ENCODE peak calls at places on chromosomes 4 and X, in nine cellular contexts. F is keratinocyte, J is Calu3, N is adrenal gland, W is endothelial cell, K is astrocyte, A is osteocyte, U is IMR-90, E is body of pancreas. Y is an unnamed sample.
A peak's percentile ranks its signal among the peaks of the same experiment; 100 is the strongest.

GRCh38 chr4:176400816-176401461 is 81.2 kb downstream of the SPCS3 start:
- DNase-seq in N (no peak), K (peak; percentile 83), F (no peak), U (peak; percentile 78), A (no peak), J (no peak), W (no peak), E (no peak), Y (no peak)

GRCh38 chrX:134936542-134936941 is 54.2 kb upstream of the SMIM10 start:
- DNase-seq in K (peak; percentile 90), W (no peak), A (no peak), F (no peak), E (no peak), U (peak; percentile 77), N (no peak), J (no peak), Y (no peak)

GRCh38 chr4:152936446-152937279 is 540 bp downstream of the FHDC1 start:
- DNase-seq in K (peak; percentile 27), N (no peak), W (peak; percentile 35), J (peak; percentile 23), E (peak; percentile 40), F (no peak), A (no peak), U (peak; percentile 16), Y (no peak)

GRCh38 chr4:54942735-54943134 is 182.7 kb downstream of the KDR start:
- DNase-seq in U (no peak), J (no peak), K (no peak), A (no peak), F (no peak), N (no peak), E (no peak), W (no peak), Y (no peak)

GRCh38 chrX:21946925-21947641 is 6.6 kb downstream of the SMS start:
- DNase-seq in E (no peak), A (peak; percentile 23), F (no peak), K (peak; percentile 67), J (no peak), W (no peak), N (no peak), U (peak; percentile 64), Y (no peak)

GRCh38 chr4:5554376-5554775 is 154.0 kb downstream of the EVC2 start:
- DNase-seq in A (peak; percentile 21), U (no peak), K (no peak), W (no peak), J (no peak), E (no peak), F (no peak), N (no peak), Y (peak; percentile 60)

GRCh38 chr4:80492761-80493160 is 157.2 kb downstream of the CFAP299 start:
- DNase-seq in F (no peak), N (no peak), A (no peak), J (peak; percentile 25), U (no peak), E (no peak), W (no peak), K (no peak), Y (no peak)

GRCh38 chr4:62814510-62815047 is 1594.7 kb downstream of the TECRL start:
- DNase-seq in E (no peak), K (no peak), N (no peak), U (no peak), A (no peak), F (no peak), W (no peak), J (no peak), Y (no peak)

GRCh38 chr4:123579961-123580360 is 183.4 kb downstream of the SPRY1 start:
- DNase-seq in A (no peak), J (no peak), U (no peak), F (no peak), K (no peak), N (no peak), W (no peak), E (no peak), Y (no peak)

GRCh38 chrX:41591906-41592305 is 96.9 kb upstream of the GPR34 start:
- DNase-seq in U (no peak), E (no peak), N (peak; percentile 43), A (no peak), J (no peak), F (no peak), W (no peak), K (no peak), Y (no peak)

GRCh38 chrX:40474205-40474626 is 106.6 kb upstream of the ATP6AP2 start:
- DNase-seq in K (no peak), U (peak; percentile 4), A (peak; percentile 94), N (no peak), J (peak; percentile 40), E (peak; percentile 49), F (no peak), W (peak; percentile 18), Y (no peak)

GRCh38 chr4:121146530-121146929 is 17.6 kb downstream of the TNIP3 start:
- DNase-seq in W (no peak), J (no peak), K (peak; percentile 90), A (no peak), N (no peak), U (peak; percentile 50), F (no peak), E (no peak), Y (no peak)

GRCh38 chr4:89878611-89879010 is 16.0 kb upstream of the MMRN1 start:
- DNase-seq in F (no peak), E (no peak), N (no peak), W (no peak), U (no peak), J (no peak), A (no peak), K (no peak), Y (no peak)

GRCh38 chrX:97895751-97896150 is 1012.0 kb downstream of the RPA4 start:
- DNase-seq in N (no peak), A (no peak), W (no peak), E (no peak), F (no peak), U (peak; percentile 32), K (peak; percentile 31), J (no peak), Y (no peak)

GRCh38 chrX:97898798-97899197 is 1015.1 kb downstream of the RPA4 start:
- DNase-seq in N (no peak), U (peak; percentile 57), E (no peak), W (no peak), F (no peak), J (no peak), K (peak; percentile 58), A (no peak), Y (no peak)

GRCh38 chrX:97897998-97898397 is 1014.3 kb downstream of the RPA4 start:
- DNase-seq in W (no peak), U (no peak), A (no peak), F (no peak), J (no peak), K (no peak), E (no peak), N (no peak), Y (no peak)
- TF ChIP-seq CTCF in W (no peak), U (no peak), A (no peak), F (no peak), J (no peak), K (no peak), E (no peak), N (no peak), Y (no peak)

GRCh38 chr4:180527993-180528392 is 1715.2 kb upstream of the TENM3 start:
- DNase-seq in W (no peak), K (no peak), J (no peak), F (no peak), A (no peak), E (no peak), N (peak; percentile 57), U (no peak), Y (no peak)

GRCh38 chr4:180538384-180539052 is 1704.7 kb upstream of the TENM3 start:
- DNase-seq in A (no peak), K (no peak), J (no peak), W (no peak), F (no peak), N (no peak), U (no peak), E (no peak), Y (no peak)

DNA sequence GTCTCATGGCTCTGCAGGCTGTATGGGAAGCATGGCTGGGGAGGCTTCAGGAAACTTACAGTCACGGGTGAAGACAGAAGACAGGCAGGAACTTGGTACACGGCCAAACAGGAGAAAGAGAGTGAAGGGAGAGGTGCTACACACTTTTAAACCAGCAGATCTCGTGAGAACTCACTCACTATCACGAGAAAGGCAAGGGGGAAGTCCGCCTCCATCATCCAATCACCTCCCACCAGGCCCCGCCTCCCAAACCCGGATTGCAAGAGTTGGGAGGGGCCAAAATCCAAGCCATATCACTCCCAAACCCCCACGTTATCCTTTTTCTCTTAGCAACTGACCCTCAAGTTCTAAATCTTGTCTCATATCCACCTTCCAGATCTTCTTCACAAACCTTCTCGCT is 1710.5 kb upstream of the TENM3 start:
- DNase-seq in W (no peak), J (no peak), E (no peak), U (no peak), A (no peak), K (no peak), N (no peak), F (no peak), Y (no peak)
- TF ChIP-seq CTCF in W (no peak), J (no peak), E (no peak), U (no peak), A (no peak), K (no peak), N (no peak), F (no peak), Y (no peak)

GRCh38 chrX:151806967-151807540 is 72.5 kb downstream of the CNGA2 start:
- DNase-seq in E (no peak), A (no peak), N (no peak), W (no peak), U (no peak), K (no peak), F (peak; percentile 21), J (no peak), Y (no peak)

GRCh38 chrX:151796576-151796975 is 62.0 kb downstream of the CNGA2 start:
- DNase-seq in N (no peak), F (peak; percentile 19), J (no peak), K (no peak), E (no peak), W (no peak), A (peak; percentile 38), U (no peak), Y (no peak)

DNA sequence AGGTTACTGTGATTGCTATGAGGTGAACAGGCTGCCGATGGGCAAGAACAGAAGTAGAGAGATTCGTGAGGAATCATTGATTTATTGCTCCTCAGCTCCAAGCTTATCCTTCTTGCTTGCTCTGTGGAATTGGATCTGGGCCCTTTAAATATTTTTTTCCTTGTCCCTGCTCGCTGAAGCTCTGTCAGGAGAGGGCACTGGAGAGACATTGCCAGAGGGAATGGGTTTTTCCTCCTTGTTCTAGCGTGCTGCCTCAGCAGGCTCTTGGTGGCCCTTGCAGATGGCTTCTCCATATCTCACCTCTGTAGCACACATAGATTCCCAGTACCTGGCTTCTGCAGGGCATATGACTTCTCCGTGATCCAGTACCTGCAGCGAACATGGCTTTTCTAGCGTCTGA is 67.4 kb downstream of the CNGA2 start:
- DNase-seq in E (no peak), U (no peak), F (no peak), A (no peak), N (no peak), W (no peak), K (no peak), J (peak; percentile 39), Y (no peak)
- TF ChIP-seq CTCF in E (no peak), U (peak; percentile 16), F (peak; percentile 15), A (no peak), N (no peak), W (no peak), K (peak; percentile 11), J (no peak), Y (no peak)

DNA sequence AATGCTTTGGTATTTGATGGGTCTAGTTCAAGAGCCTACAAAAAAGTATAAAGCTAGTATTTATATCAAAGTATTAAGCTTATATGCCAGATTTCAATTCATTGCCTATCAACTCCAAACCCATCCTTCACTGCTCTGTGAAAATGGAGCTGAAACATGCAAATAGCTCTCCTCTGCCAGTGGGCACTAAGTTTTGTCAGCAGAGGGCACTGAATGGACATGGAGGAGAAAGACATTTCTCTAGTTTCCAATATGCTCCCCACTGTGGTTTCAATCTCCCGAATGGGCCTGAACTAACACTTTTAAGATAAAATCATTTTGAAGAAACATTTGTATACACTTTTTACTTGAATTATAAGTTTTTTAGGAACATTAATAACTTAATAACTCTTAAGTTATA is 12.4 kb downstream of the PPID start:
- DNase-seq in U (peak; percentile 8), W (no peak), A (no peak), N (no peak), K (peak; percentile 4), E (no peak), F (no peak), J (no peak), Y (no peak)
- TF ChIP-seq CTCF in U (peak; percentile 43), W (no peak), A (peak; percentile 36), N (no peak), K (no peak), E (peak; percentile 10), F (peak; percentile 18), J (no peak), Y (no peak)